ENCODE peak calls at places on chromosomes 13 and 19, in nine cellular contexts. X is HuH-7.5; L is stimulated activated CD8-positive, alpha-beta memory T cell treated with anti-CD3 and anti-CD28 coated beads, Interleukin-7, amount 100 ng/mL, for 1 hour; B is NCI-H774; R is sigmoid colon; H is NT2/D1; O is NCI-H1048; I is stimulated activated naive CD8-positive, alpha-beta T cell treated with anti-CD3 and anti-CD28 coated beads, Interleukin-15, Interleukin-2, amounts not matched to agents 100 U/mL and 50 U/mL, for 24 hours; G is left ventricle myocardium superior. F is an unnamed sample.

GRCh38 chr19:3770136-3771032 is 1.6 kb downstream of the RAX2 start:
- DNase-seq in X (no peak), L (no peak), B (no peak), R (no peak), H (no peak), O (no peak), I (no peak), G (no peak), F (no peak)

GRCh38 chr13:29878101-29878500 is 27.7 kb upstream of the UBL3 start:
- DNase-seq in X (no peak), L (no peak), B (no peak), R (no peak), H (no peak), O (no peak), I (no peak), G (no peak), F (no peak)

GRCh38 chr13:53301449-53301848 is 272.8 kb downstream of the OLFM4 start:
- DNase-seq in X (no peak), L (no peak), B (no peak), R (no peak), H (no peak), O (no peak), I (no peak), G (no peak), F (no peak)

GRCh38 chr13:73673931-73674330 is 460.3 kb downstream of the KLF12 start:
- DNase-seq in X (no peak), L (no peak), B (no peak), R (no peak), H (no peak), O (no peak), I (no peak), G (no peak), F (no peak)

GRCh38 chr13:18921063-18921462 is 260.6 kb downstream of the TUBA3C start:
- DNase-seq in X (no peak), L (no peak), B (no peak), R (no peak), H (no peak), O (no peak), I (no peak), G (no peak), F (no peak)

GRCh38 chr19:19224852-19225494 is 13.2 kb downstream of the NCAN start:
- DNase-seq in X (peak; percentile 100), L (peak; percentile 60), B (peak; percentile 73), R (no peak), H (peak; percentile 73), O (peak; percentile 31), I (peak; percentile 81), G (peak; percentile 67), F (peak; percentile 83)

GRCh38 chr19:31220540-31220939 is 128.7 kb downstream of the TSHZ3 start:
- DNase-seq in X (no peak), L (no peak), B (no peak), R (no peak), H (peak; percentile 3), O (no peak), I (peak; percentile 14), G (no peak), F (no peak)

GRCh38 chr13:25253702-25254101 is 33.6 kb downstream of the MTMR6 start:
- DNase-seq in X (no peak), L (no peak), B (no peak), R (no peak), H (no peak), O (no peak), I (no peak), G (no peak), F (no peak)

GRCh38 chr13:87777395-87777794 is 106.2 kb downstream of the SLITRK5 start:
- DNase-seq in X (no peak), L (no peak), B (no peak), R (no peak), H (no peak), O (no peak), I (no peak), G (no peak), F (no peak)

GRCh38 chr13:24063281-24063851 is 97.2 kb upstream of the SPATA13 start:
- DNase-seq in X (no peak), L (no peak), B (no peak), R (no peak), H (no peak), O (no peak), I (no peak), G (no peak), F (no peak)